ENCODE peak calls at places on chromosome 13, in five cellular contexts. O is H1, P is GM12878, Y is K562, F is HepG2. B is an unnamed sample.
A peak's percentile ranks its signal among the peaks of the same experiment; 100 is the strongest.

GRCh38 chr13:49214917-49215376 is 5.2 kb upstream of the MLNR start:
- DNase-seq in O (peak; percentile 59), P (no peak), Y (no peak), F (peak; percentile 78), B (peak; percentile 19)

GRCh38 chr13:111845621-111846351 is 221.2 kb upstream of the SOX1 start:
- DNase-seq in O (peak; percentile 71), P (no peak), Y (no peak), F (no peak), B (no peak)

GRCh38 chr13:36973621-36974268 is 25.4 kb downstream of the ALG5 start:
- DNase-seq in O (no peak), P (no peak), Y (no peak), F (no peak), B (no peak)

GRCh38 chr13:29956771-29957170 is 106.4 kb upstream of the UBL3 start:
- DNase-seq in O (no peak), P (no peak), Y (no peak), F (no peak), B (no peak)

GRCh38 chr13:80361883-80362327 is 21.0 kb upstream of the SPRY2 start:
- DNase-seq in O (no peak), P (no peak), Y (peak; percentile 5), F (peak; percentile 87), B (no peak)

GRCh38 chr13:69040898-69041297 is 1066.7 kb upstream of the ATXN8OS start:
- DNase-seq in O (no peak), P (no peak), Y (no peak), F (no peak), B (no peak)

GRCh38 chr13:77325371-77325941 is 1.4 kb downstream of the MYCBP2 start:
- DNase-seq in O (no peak), P (no peak), Y (no peak), F (no peak), B (no peak)

GRCh38 chr13:47901451-47901850 is 99.6 kb downstream of the SUCLA2 start:
- DNase-seq in O (no peak), P (no peak), Y (no peak), F (no peak), B (no peak)

GRCh38 chr13:30334663-30335386 is 27.5 kb upstream of the KATNAL1 start:
- DNase-seq in O (peak; percentile 63), P (no peak), Y (peak; percentile 37), F (peak; percentile 80), B (peak; percentile 59)

GRCh38 chr13:26062853-26063444 is 11.1 kb upstream of the SHISA2 start:
- DNase-seq in O (no peak), P (no peak), Y (no peak), F (peak; percentile 59), B (peak; percentile 31)

GRCh38 chr13:35500071-35500595 is 23.6 kb upstream of the MAB21L1 start:
- DNase-seq in O (no peak), P (no peak), Y (no peak), F (no peak), B (no peak)

GRCh38 chr13:49240017-49240416 is 7.7 kb upstream of the CDADC1 start:
- DNase-seq in O (no peak), P (no peak), Y (no peak), F (peak; percentile 22), B (peak; percentile 24)

GRCh38 chr13:24916464-24916863 is 152.5 kb downstream of the RNF17 start:
- DNase-seq in O (no peak), P (no peak), Y (no peak), F (no peak), B (no peak)
- H3K4me2 ChIP-seq in O (no peak overlapping the region), P (peak overlapping the region; percentile 49), Y (no peak overlapping the region), F (peak overlapping the region; percentile 25), B (no peak overlapping the region)

GRCh38 chr13:42684226-42684625 is 97.2 kb upstream of the FAM216B start:
- DNase-seq in O (no peak), P (no peak), Y (no peak), F (no peak), B (no peak)
- TF ChIP-seq SRF in O (no peak), P (no peak), Y (no peak), F (no peak), B (no peak)

GRCh38 chr13:85228692-85229091 is 570.5 kb downstream of the SLITRK6 start:
- DNase-seq in O (no peak), P (no peak), Y (no peak), F (no peak), B (no peak)

DNA sequence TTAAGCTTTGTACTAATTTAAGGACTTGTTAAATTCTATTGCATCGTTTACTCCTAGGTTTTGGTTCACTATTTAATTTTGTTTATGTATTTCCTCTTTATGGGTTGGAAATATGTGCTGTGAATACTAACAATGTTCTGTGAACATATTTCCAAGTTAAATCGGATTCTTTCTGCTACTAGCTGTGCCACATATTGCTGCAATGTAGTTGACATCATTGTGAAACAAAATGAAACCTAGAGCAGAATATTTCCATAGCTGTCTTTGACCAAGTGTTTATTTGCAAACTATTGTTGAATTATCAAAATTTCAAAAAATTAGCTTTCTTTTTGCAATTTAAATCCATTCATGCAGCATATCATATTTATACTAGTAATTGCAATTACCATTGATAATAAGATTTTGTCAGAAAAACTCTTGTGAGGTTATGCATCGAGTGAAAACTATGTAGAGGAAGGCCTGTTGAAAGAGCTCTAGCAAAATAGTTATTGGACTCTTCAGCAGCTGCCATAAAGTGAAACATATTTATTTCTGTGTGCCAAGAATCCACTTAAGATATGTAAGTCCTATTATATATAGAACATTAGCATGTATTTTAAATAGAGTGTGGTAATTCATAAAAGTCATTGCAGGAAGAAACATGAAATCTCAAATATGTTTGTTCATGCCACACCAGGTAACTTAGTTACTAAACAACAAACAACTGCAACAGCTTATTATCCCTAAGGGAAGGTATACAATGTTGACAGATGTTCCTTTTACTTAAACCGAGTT is 575.1 kb downstream of the SLITRK6 start:
- DNase-seq in O (no peak), P (no peak), Y (no peak), F (no peak), B (no peak)
- TF ChIP-seq YY1 in O (no peak), P (no peak), Y (no peak), F (no peak), B (no peak)

DNA sequence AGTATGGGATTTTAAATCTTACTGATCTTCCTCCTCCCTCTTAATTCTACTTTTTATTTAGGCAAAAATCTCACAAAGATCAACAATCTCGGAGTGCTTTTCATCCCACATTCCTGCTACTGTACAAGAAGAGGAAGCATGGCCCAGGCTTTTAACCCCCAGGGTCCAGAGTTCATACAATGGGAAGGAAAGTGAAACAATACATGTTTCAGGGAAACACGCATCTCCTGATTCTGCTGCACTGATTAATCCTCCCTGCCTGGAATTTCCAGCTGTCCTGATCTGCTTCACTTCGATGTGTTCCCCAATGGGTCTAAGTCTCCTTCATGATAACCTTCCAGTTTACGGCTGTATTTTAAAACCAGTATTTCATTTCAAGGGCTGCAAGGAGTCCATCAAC is 44.5 kb downstream of the COL4A1 start:
- DNase-seq in O (no peak), P (no peak), Y (no peak), F (no peak), B (no peak)
- H3K4me2 ChIP-seq in O (no peak overlapping the region), P (no peak overlapping the region), Y (no peak overlapping the region), F (peak overlapping the region; percentile 14), B (no peak overlapping the region)

DNA sequence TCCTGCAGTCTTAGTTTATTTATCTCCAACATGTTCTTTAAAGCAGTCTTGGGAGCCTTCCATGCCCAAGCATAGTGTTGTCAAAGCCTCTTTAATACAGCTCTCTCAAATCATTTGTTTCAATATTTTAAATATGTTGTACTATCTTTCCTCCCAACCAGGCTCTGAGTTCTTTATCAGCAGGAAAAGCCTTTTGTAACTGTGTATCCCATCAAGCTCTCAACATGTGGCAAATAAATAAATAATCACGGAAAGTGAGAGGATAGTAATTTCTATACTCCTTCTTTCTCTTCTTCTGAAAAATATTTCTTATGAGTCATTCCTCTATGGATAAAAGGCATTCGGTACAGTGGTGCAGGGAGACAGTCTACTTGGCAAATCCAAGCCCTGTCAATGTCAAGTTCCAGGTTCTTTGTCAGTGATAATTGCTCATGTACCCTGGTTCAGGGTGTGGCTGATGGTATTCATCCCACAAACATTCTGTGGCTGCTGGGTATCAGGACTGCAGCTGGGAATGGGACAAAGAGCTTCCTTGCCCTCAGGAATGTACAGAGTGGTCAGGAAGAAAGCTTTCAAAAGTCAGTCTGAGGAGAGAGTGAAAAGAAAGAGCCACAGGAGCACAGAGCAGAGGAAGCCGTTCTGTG is 384.3 kb downstream of the EFNB2 start:
- DNase-seq in O (no peak), P (no peak), Y (no peak), F (no peak), B (peak; percentile 87)
- TF ChIP-seq SRF in O (no peak), P (no peak), Y (no peak), F (no peak), B (peak; percentile 39)

DNA sequence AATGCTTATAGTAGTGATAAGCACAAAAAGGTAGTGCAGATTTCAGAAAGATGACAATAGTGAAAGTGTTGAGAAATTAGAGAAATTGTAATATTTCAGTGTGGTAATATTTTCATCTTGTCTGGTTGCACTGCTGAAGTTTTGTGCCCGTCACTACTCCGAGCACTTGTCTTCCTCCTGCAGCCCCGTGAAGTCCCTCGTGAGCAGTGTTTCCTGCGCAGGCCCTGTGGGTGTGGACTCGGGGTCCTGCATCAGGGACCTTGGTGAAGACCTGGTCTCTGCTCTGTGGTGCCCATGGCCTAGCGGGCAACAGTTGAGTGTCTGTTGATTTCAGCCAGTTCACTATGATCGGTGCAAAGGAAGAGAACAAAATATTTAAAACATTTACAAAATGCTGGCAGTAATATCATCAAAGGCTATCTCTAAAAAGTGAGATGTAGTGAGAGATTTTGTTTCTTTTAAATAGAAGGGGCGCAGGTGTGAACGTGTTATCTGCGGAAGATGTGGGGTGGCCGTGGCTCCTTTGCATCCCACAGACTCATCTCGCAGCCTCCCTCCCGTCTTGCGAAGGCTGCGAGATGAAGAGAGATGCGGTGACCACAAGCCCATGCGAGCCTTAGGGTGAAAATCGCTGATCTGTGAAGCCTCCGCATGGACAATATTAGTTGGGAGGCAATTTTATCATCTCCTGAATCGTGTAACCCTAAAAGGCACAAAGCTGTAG is 27.7 kb upstream of the DCUN1D2 start:
- DNase-seq in O (no peak), P (no peak), Y (no peak), F (no peak), B (no peak)
- TF ChIP-seq YY1 in O (no peak), P (no peak), Y (no peak), F (no peak), B (no peak)

DNA sequence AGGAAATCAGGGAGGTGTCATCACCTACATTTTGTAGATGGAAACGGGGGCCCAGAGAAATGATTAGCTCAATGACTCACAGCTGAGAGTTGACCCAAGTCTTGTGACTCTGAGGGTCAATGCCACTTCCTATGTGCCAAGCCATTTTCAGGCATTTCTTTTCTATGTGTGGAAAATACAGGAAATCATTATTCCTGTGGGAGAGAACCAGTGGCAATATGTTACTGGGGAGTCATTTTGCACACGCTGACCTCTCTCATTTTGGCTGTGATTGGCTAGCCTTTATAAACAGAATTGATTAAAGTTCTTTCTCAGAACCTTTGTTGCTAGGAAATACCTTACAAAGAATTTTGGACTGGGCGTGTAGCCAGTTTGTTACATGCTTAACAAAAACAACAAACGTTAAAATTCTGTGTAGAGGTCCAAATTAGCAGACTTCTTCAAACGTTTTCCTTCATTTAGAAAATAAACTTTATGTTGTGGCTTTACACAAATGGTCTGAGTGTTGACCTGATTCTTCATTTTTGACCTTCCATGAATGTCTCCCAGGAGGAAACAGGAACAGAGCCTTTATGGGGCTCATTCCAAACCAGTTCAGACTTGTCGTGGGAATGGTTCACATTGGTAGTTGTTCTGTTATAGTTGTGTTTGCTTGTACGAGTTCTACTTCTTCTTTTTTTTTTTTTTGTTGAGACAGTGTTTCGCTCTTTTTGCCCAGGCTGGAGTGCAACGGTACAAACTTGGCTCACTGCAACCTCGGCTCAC is 11.4 kb downstream of the PCCA start:
- DNase-seq in O (no peak), P (no peak), Y (no peak), F (peak; percentile 71), B (no peak)
- H3K4me2 ChIP-seq in O (no peak overlapping the region), P (no peak overlapping the region), Y (no peak overlapping the region), F (peak overlapping the region; percentile 34), B (peak overlapping the region; percentile 37)